ENCODE peak calls at places on chromosomes 11 and 22, in four cellular contexts. C is GM12878, F is H1, H is K562. I is an unnamed sample.

GRCh38 chr11:14380947-14381555 is 22.1 kb upstream of the RRAS2 start:
- DNase-seq in C (no peak), F (peak), H (no peak), I (peak)

GRCh38 chr11:114482114-114482513 is 42.8 kb downstream of the REXO2 start:
- DNase-seq in C (no peak), F (no peak), H (no peak), I (no peak)

GRCh38 chr11:12552677-12553076 is 121.5 kb upstream of the TEAD1 start:
- DNase-seq in C (no peak), F (no peak), H (no peak), I (no peak)

GRCh38 chr11:74701351-74701750 is 29.9 kb downstream of the CHRDL2 start:
- DNase-seq in C (no peak), F (peak), H (peak), I (peak)

GRCh38 chr11:92769125-92769524 is 200.3 kb upstream of the MTNR1B start:
- DNase-seq in C (no peak), F (no peak), H (no peak), I (no peak)

GRCh38 chr11:134657631-134658030 is 245.6 kb upstream of the B3GAT1 start:
- DNase-seq in C (no peak), F (peak), H (no peak), I (no peak)

GRCh38 chr11:110947100-110947499 is 234.9 kb upstream of the ARHGAP20 start:
- DNase-seq in C (no peak), F (no peak), H (no peak), I (no peak)

GRCh38 chr11:133272386-133272785 is 259.9 kb downstream of the OPCML start:
- DNase-seq in C (no peak), F (no peak), H (no peak), I (no peak)

GRCh38 chr22:46078241-46079092 is 71.9 kb upstream of the PPARA start:
- DNase-seq in C (no peak), F (no peak), H (no peak), I (no peak)

GRCh38 chr22:30226192-30226832 is 20.2 kb downstream of the LIF start:
- DNase-seq in C (no peak), F (no peak), H (no peak), I (no peak)

GRCh38 chr11:88345408-88345807 is 7.9 kb upstream of the CTSC start:
- DNase-seq in C (no peak), F (no peak), H (no peak), I (no peak)

GRCh38 chr11:93727985-93728791 is 13.1 kb downstream of the TAF1D start:
- DNase-seq in C (no peak), F (no peak), H (no peak), I (no peak)

GRCh38 chr11:106708348-106708747 is 309.9 kb downstream of the GUCY1A2 start:
- DNase-seq in C (no peak), F (no peak), H (no peak), I (no peak)

GRCh38 chr11:45771194-45771941 is 33.6 kb upstream of the SLC35C1 start:
- DNase-seq in C (no peak), F (peak), H (peak), I (peak)

GRCh38 chr11:13168281-13168680 is 109.3 kb upstream of the BMAL1 start:
- DNase-seq in C (no peak), F (no peak), H (no peak), I (no peak)

GRCh38 chr11:13141731-13142724 is 132.9 kb downstream of the RASSF10 start:
- DNase-seq in C (no peak), F (no peak), H (no peak), I (no peak)

GRCh38 chr22:41596776-41597634 is 7.4 kb upstream of the PMM1 start:
- DNase-seq in C (no peak), F (peak), H (peak), I (peak)

GRCh38 chr22:49334976-49335375 is 492.7 kb downstream of the BRD1 start:
- DNase-seq in C (no peak), F (peak), H (no peak), I (no peak)

GRCh38 chr11:108965602-108966001 is 300.7 kb downstream of the DDX10 start:
- DNase-seq in C (no peak), F (no peak), H (no peak), I (no peak)

GRCh38 chr11:66359662-66360087 is 11.9 kb downstream of the SLC29A2 start:
- DNase-seq in C (no peak), F (no peak), H (peak), I (no peak)

GRCh38 chr22:25085930-25086901 is 113.4 kb upstream of the CRYBB3 start:
- DNase-seq in C (peak), F (no peak), H (no peak), I (no peak)

GRCh38 chr11:131297441-131297840 is 73.0 kb upstream of the NTM start:
- DNase-seq in C (no peak), F (no peak), H (no peak), I (no peak)

GRCh38 chr11:78318321-78318720 is 99.3 kb downstream of the GAB2 start:
- DNase-seq in C (no peak), F (no peak), H (no peak), I (no peak)

GRCh38 chr11:30000986-30001385 is 15.8 kb downstream of the KCNA4 start:
- DNase-seq in C (no peak), F (no peak), H (no peak), I (no peak)

GRCh38 chr11:35253237-35253636 is 114.3 kb downstream of the CD44 start:
- DNase-seq in C (no peak), F (no peak), H (no peak), I (no peak)

GRCh38 chr11:64642418-64642735 is 51.4 kb downstream of the SLC22A12 start:
- DNase-seq in C (no peak), F (no peak), H (no peak), I (no peak)

GRCh38 chr22:43901976-43902643 is 10.3 kb upstream of the PNPLA5 start:
- DNase-seq in C (no peak), F (no peak), H (no peak), I (no peak)

GRCh38 chr11:1153951-1154487 is 3.7 kb upstream of the MUC5AC start:
- DNase-seq in C (no peak), F (no peak), H (peak), I (no peak)

GRCh38 chr11:61695917-61696316 is 15.7 kb downstream of the DAGLA start:
- DNase-seq in C (peak), F (peak), H (no peak), I (no peak)

GRCh38 chr22:43820671-43821305 is 8.7 kb upstream of the EFCAB6 start:
- DNase-seq in C (no peak), F (peak), H (no peak), I (no peak)

GRCh38 chr11:46252373-46252914 is 25.0 kb upstream of the CREB3L1 start:
- DNase-seq in C (no peak), F (no peak), H (no peak), I (no peak)

GRCh38 chr22:39183991-39184585 is 31.6 kb upstream of the CBX7 start:
- DNase-seq in C (no peak), F (no peak), H (peak), I (peak)

GRCh38 chr22:28016781-28017557 is 97.9 kb upstream of the PITPNB start:
- DNase-seq in C (no peak), F (no peak), H (no peak), I (no peak)

GRCh38 chr11:64141081-64141783 is 24.7 kb downstream of the MACROD1 start:
- DNase-seq in C (no peak), F (no peak), H (no peak), I (no peak)

GRCh38 chr22:23237841-23238240 is 57.5 kb downstream of the BCR start:
- DNase-seq in C (no peak), F (no peak), H (no peak), I (no peak)

DNA sequence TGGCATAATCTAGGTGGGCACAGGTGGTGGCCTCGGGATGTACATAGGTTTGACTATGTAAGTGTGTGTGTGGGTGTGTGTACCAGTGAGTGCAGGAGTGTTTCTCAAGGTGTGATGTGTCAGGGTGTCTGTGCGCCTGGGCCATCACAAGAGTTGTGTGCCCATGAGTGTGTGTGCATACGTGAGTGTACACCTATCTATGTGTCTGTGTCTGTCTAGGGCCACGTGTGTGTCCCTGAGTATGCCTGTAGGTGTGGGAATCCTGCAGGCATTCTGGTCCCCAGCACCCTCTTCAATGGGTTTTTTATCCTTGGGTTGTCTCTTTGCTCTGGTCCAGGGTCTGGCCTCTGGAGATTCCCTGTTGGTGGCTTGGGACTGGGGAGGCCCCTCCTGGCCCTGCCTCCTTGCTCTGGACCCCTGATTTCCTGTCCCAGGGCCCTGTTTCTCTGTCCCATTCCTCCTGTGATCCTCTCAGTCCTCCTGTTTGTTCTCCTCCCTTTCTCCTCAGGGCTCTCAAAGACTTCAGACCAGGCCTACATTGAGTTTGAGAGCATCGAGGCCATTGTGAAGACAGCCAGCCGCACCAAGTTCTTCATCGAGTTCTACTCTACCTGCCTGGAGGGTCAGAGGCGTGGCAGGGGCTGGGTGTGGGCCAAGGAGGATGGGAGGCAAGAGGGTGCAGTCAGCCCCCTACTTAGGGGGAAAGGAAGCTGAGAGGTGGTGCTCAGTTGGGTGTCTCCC is 9.4 kb downstream of the INPPL1 start:
- DNase-seq in C (no peak), F (peak), H (no peak), I (no peak)
- TF ChIP-seq SP1 in C (no peak), F (no peak), H (no peak), I (no peak)

GRCh38 chr22:48258108-48258705 is 1495.8 kb downstream of the TBC1D22A start:
- DNase-seq in C (no peak), F (no peak), H (no peak), I (no peak)

GRCh38 chr22:48258841-48259240 is 1496.4 kb downstream of the TBC1D22A start:
- DNase-seq in C (no peak), F (no peak), H (no peak), I (no peak)

GRCh38 chr22:48256776-48257689 is 1494.6 kb downstream of the TBC1D22A start:
- DNase-seq in C (no peak), F (no peak), H (no peak), I (no peak)

GRCh38 chr22:48256041-48256739 is 1493.7 kb downstream of the TBC1D22A start:
- DNase-seq in C (no peak), F (no peak), H (no peak), I (no peak)

GRCh38 chr22:48257690-48258065 is 1495.2 kb downstream of the TBC1D22A start:
- DNase-seq in C (no peak), F (no peak), H (no peak), I (no peak)
- TF ChIP-seq SP1 in C (no peak), F (no peak), H (no peak), I (no peak)

DNA sequence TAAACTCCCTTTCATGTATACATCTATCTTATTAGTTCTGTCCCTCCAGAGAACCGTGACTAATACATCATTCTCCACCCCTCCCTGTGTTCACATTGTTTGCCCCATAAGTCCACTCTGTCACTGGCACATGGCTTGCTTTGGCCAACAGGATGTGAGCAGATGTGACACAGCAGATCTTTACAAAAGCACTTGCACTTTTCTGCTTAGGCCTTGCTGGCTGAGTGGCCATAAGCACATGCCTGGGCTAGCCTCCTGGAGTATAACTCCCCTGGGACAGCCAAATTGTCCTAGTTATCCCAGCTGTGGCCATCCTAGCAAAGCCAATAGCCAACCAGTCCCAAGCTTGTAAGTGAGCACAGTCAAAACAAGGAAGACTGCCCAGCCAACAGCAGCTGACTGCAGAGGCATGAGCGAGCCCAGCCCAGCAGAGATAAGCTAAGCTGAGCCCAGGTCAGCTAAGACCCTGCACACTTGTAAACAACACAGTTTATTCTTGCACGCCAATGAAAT is 9.7 kb upstream of the RCN1 start:
- DNase-seq in C (no peak), F (no peak), H (peak), I (no peak)
- TF ChIP-seq SP1 in C (no peak), F (no peak), H (no peak), I (no peak)

GRCh38 chr22:19882446-19883381 is 28.0 kb upstream of the GNB1L start:
- DNase-seq in C (no peak), F (peak), H (no peak), I (no peak)
- TF ChIP-seq SP1 in C (no peak), F (no peak), H (no peak), I (no peak)

GRCh38 chr11:2180775-2181370 is 9.3 kb upstream of the TH start:
- DNase-seq in C (no peak), F (no peak), H (no peak), I (no peak)
- TF ChIP-seq SP1 in C (no peak), F (no peak), H (no peak), I (no peak)

DNA sequence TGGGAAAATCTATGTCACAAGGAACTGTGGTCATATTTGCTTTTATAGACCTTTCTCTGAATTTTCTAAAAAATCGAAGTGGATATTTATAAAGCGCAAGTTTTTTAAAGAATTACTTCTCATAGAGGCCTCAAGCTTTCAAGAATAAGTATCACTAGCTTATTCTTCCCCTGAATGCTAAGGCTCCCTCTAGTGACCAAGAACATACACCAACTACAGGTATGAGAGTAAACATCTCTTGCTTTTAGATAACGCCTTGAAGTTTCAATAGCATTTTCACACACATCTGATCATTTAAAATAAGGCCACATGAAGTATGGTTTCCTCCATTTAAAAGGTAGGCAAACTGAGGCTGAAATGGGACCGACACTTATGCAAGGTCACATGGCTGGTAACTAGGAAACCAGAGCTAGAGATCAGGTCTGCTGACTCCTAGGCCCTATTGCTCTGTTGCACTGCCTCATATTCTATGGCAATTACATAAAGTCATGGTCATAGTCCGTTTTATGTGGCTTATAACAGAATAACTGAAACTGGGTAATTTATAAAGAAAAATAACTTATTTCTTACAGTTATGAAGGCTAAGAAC is 66.5 kb downstream of the CCDC34 start:
- DNase-seq in C (no peak), F (no peak), H (peak), I (peak)
- TF ChIP-seq SP1 in C (no peak), F (no peak), H (no peak), I (no peak)

GRCh38 chr22:16781764-16782329 is 43.4 kb downstream of the XKR3 start:
- DNase-seq in C (no peak), F (no peak), H (no peak), I (no peak)

GRCh38 chr22:16783453-16783852 is 41.8 kb downstream of the XKR3 start:
- DNase-seq in C (no peak), F (no peak), H (no peak), I (no peak)

GRCh38 chr22:16781074-16781763 is 44.0 kb downstream of the XKR3 start:
- DNase-seq in C (no peak), F (no peak), H (peak), I (no peak)

GRCh38 chr22:16783930-16784354 is 41.3 kb downstream of the XKR3 start:
- DNase-seq in C (no peak), F (peak), H (peak), I (peak)
- TF ChIP-seq SP1 in C (no peak), F (no peak), H (no peak), I (no peak)

GRCh38 chr22:35743466-35743865 is 25.8 kb downstream of the APOL5 start:
- DNase-seq in C (no peak), F (no peak), H (no peak), I (no peak)
- TF ChIP-seq SP1 in C (no peak), F (no peak), H (no peak), I (no peak)

GRCh38 chr11:97890466-97890865 is 1130.3 kb upstream of the CNTN5 start:
- DNase-seq in C (no peak), F (no peak), H (no peak), I (no peak)

GRCh38 chr11:97895572-97895971 is 1125.2 kb upstream of the CNTN5 start:
- DNase-seq in C (no peak), F (no peak), H (no peak), I (no peak)

GRCh38 chr11:97894978-97895377 is 1125.8 kb upstream of the CNTN5 start:
- DNase-seq in C (no peak), F (no peak), H (no peak), I (no peak)

GRCh38 chr11:97888641-97889040 is 1132.1 kb upstream of the CNTN5 start:
- DNase-seq in C (no peak), F (no peak), H (no peak), I (no peak)

DNA sequence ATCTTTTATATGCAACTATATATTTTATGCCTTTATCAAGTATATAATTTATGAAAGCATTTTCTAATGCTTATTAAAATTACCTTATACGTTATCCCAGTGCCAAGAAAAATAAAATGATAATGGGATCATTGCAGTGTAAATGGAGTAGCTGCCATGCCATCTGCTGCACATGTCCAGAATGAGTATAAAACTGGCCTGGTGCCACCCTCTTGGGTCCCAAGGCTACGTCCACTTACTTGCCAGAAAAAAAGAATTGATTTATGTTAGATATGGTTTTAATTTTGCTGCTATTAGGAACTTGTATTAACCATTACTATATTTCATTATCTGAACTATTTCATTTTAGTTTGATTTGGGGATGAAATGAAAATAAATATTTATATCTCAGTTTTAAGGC is 1127.1 kb upstream of the CNTN5 start:
- DNase-seq in C (no peak), F (no peak), H (no peak), I (no peak)
- TF ChIP-seq SP1 in C (no peak), F (no peak), H (no peak), I (no peak)

GRCh38 chr11:96200243-96200642 is 142.8 kb downstream of the MAML2 start:
- DNase-seq in C (no peak), F (no peak), H (no peak), I (no peak)
- TF ChIP-seq SP1 in C (no peak), F (no peak), H (no peak), I (no peak)